ENCODE peak calls at places on chromosome 3, in four cellular contexts. B is K562, U is upper lobe of left lung, N is GM12878. K is an unnamed sample.

GRCh38 chr3:32288819-32289218 is 50.3 kb downstream of the CMTM8 start:
- ATAC-seq in B (no peak), U (no peak), N (peak; percentile 56), K (no peak)

GRCh38 chr3:72212396-72212795 is 427.4 kb upstream of the PROK2 start:
- ATAC-seq in B (no peak), U (no peak), N (no peak), K (no peak)

GRCh38 chr3:16916840-16917239 is 32.1 kb downstream of the PLCL2 start:
- ATAC-seq in B (no peak), U (no peak), N (no peak), K (no peak)

GRCh38 chr3:146589899-146590508 is 15.1 kb downstream of the PLSCR5 start:
- ATAC-seq in B (peak; percentile 51), U (no peak), N (peak; percentile 65), K (no peak)

GRCh38 chr3:180119567-180119966 is 82.8 kb upstream of the PEX5L start:
- ATAC-seq in B (no peak), U (no peak), N (no peak), K (no peak)

GRCh38 chr3:197335428-197336132 is 37.2 kb upstream of the DLG1 start:
- ATAC-seq in B (peak; percentile 59), U (no peak), N (no peak), K (no peak)

GRCh38 chr3:11583638-11584046 is 60.1 kb downstream of the VGLL4 start:
- ATAC-seq in B (no peak), U (no peak), N (no peak), K (no peak)

GRCh38 chr3:55965776-55966175 is 478.7 kb upstream of the WNT5A start:
- ATAC-seq in B (no peak), U (no peak), N (peak; percentile 57), K (no peak)

GRCh38 chr3:153162513-153163348 is 705 bp downstream of the RAP2B start:
- ATAC-seq in B (peak; percentile 15), U (no peak), N (peak; percentile 4), K (peak; percentile 2)

GRCh38 chr3:14988988-14989394 is 41.6 kb downstream of the NR2C2 start:
- ATAC-seq in B (peak; percentile 93), U (no peak), N (peak; percentile 100), K (no peak)

GRCh38 chr3:45772341-45773035 is 23.8 kb downstream of the SLC6A20 start:
- ATAC-seq in B (no peak), U (no peak), N (no peak), K (no peak)

GRCh38 chr3:40211579-40211978 is 97.9 kb upstream of the EIF1B start:
- ATAC-seq in B (no peak), U (no peak), N (no peak), K (no peak)

GRCh38 chr3:67016522-67017080 is 18.5 kb downstream of the KBTBD8 start:
- ATAC-seq in B (no peak), U (no peak), N (peak; percentile 49), K (no peak)

GRCh38 chr3:123525433-123525832 is 59.4 kb downstream of the HACD2 start:
- ATAC-seq in B (no peak), U (no peak), N (no peak), K (no peak)

GRCh38 chr3:178202199-178202598 is 334.0 kb upstream of the KCNMB2 start:
- ATAC-seq in B (no peak), U (no peak), N (no peak), K (no peak)

GRCh38 chr3:50648944-50649343 is 25.8 kb upstream of the DOCK3 start:
- ATAC-seq in B (no peak), U (no peak), N (no peak), K (no peak)

GRCh38 chr3:194777729-194778128 is 92.0 kb downstream of the FAM43A start:
- ATAC-seq in B (no peak), U (no peak), N (no peak), K (no peak)

GRCh38 chr3:176650478-176650877 is 546.8 kb downstream of the TBL1XR1 start:
- ATAC-seq in B (peak; percentile 80), U (no peak), N (no peak), K (no peak)

GRCh38 chr3:14162178-14162577 is 16.2 kb downstream of the XPC start:
- ATAC-seq in B (no peak), U (no peak), N (no peak), K (no peak)

GRCh38 chr3:65677486-65677885 is 361.2 kb downstream of the MAGI1 start:
- ATAC-seq in B (no peak), U (no peak), N (no peak), K (no peak)

GRCh38 chr3:50542177-50543034 is 25.1 kb downstream of the C3orf18 start:
- ATAC-seq in B (peak; percentile 47), U (peak; percentile 73), N (peak; percentile 87), K (peak; percentile 65)

GRCh38 chr3:178231645-178232044 is 304.6 kb upstream of the KCNMB2 start:
- ATAC-seq in B (no peak), U (no peak), N (no peak), K (no peak)

GRCh38 chr3:141150431-141150830 is 81.2 kb upstream of the PXYLP1 start:
- ATAC-seq in B (peak; percentile 63), U (no peak), N (no peak), K (no peak)

GRCh38 chr3:123323781-123324180 is 122.0 kb downstream of the SEC22A start:
- ATAC-seq in B (no peak), U (no peak), N (no peak), K (no peak)

GRCh38 chr3:109336272-109336957 is 931 bp downstream of the DPPA4 start:
- ATAC-seq in B (no peak), U (no peak), N (no peak), K (no peak)

GRCh38 chr3:76038949-76039348 is 253.6 kb upstream of the ZNF717 start:
- ATAC-seq in B (no peak), U (no peak), N (no peak), K (no peak)

GRCh38 chr3:95218484-95218883 is 1155.6 kb downstream of the NSUN3 start:
- ATAC-seq in B (no peak), U (no peak), N (no peak), K (no peak)

GRCh38 chr3:69166446-69166845 is 44.1 kb upstream of the LMOD3 start:
- ATAC-seq in B (no peak), U (no peak), N (no peak), K (no peak)

GRCh38 chr3:15428539-15428938 is 1.1 kb downstream of the EAF1 start:
- ATAC-seq in B (peak; percentile 14), U (peak; percentile 34), N (peak; percentile 27), K (peak; percentile 26)

GRCh38 chr3:149959443-149959842 is 11.3 kb downstream of the PFN2 start:
- ATAC-seq in B (no peak), U (no peak), N (no peak), K (no peak)

GRCh38 chr3:31157028-31157694 is 262.7 kb upstream of the GADL1 start:
- ATAC-seq in B (no peak), U (no peak), N (peak; percentile 75), K (no peak)

GRCh38 chr3:65902304-65902793 is 136.4 kb downstream of the MAGI1 start:
- ATAC-seq in B (no peak), U (no peak), N (no peak), K (no peak)

DNA sequence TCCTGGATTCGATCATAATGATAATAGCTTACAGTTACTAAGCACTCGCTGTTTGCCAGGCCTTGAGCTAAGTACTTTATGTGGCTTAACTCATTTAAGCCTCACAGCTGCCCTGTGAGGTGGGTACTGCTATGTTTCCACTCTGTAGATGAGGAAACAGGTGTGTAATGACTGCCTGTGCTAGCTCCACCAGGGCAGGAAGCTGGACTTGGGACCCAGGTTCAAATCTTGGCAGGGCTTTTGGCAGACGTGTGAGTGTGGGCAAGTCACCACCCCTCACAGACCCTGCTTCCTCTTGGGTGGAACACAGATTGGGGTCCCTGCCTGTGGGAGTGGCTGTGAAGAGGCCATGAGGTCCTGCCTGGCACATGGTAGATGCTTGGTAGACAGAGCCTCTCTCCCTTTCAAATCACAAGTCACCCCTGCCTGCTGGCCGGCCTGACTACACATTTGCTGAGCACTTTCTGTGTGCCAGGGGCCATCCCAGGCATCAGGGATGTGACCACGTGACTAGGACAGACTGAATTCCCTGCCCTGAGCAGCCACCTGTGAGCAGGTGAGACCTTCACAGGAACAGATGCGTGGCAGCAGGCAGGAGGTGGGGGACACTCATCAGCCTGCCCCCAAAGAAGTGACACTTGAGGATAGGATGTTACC is 3.7 kb downstream of the EFCC1 start:
- ATAC-seq in B (no peak), U (no peak), N (no peak), K (no peak)
- H3K27me3 ChIP-seq in B (peaks cover 42% of the 10 kb centered on the region), U (peaks cover 23% of the 10 kb centered on the region), N (peaks cover 12% of the 10 kb centered on the region), K (peaks cover 72% of the 10 kb centered on the region)

DNA sequence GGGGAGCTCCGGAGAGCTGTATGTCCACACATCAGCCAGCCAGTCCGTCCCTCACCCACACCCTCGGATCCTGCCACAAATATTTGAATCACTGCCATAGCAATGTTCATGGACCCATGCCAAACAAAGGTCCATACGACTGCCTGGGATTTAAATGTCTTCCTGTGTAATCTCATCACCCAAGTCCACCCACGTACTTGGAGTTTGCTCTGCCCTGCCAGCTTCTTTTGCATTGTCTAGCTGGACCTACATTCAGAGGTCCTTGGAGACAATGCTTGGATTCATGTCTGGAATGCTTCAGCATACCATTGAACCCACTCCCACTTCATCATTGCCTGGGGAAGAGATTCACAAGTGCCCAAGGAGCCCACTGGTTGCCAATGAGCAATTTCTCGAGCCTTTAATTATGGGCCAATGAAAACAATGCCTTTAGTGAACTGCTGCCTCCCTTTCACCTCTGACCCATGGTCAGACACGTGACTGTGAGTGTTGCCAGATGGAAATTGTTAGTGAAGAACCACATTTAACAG is 90.4 kb upstream of the PHLDB2 start:
- ATAC-seq in B (no peak), U (no peak), N (no peak), K (peak; percentile 3)
- TF ChIP-seq EP300 in B (no peak), U (no peak), N (no peak), K (no peak)

DNA sequence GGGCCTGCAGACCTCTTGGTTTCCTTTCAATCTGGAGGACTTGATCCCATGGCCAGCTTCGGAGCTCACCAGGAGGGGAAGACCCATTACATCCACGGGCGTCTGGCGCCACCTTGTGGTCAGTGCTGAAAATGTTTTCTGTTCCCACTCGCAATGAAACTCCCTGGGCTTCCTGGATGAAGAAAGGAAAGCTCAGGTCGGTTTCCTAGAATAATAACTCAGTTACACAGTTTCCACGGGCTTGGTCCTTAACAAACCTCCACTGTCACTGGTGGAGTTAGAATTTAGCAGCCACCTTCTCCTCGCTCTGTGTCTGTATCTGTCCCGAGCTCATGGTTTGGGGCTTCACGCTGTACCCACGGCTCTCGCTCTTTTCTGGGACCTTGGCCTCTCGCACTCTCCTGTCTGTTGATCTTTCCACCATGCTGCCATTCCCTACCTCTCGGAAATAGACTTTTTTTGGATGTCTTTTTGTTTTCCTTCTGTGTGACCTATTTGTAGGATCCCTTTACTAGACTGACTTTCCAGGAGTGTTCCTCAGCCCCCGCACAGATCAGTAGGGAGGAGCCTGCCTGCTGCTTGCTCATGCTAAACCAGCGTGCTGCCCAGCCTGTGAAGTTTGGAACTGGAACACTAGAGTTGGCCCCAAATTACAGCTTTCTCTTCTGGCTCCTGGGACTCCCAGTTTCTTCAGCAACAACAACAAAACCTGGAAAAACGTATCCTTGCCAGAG is 56.3 kb downstream of the IL20RB start:
- ATAC-seq in B (peak; percentile 93), U (peak; percentile 96), N (peak; percentile 93), K (peak; percentile 91)
- H3K27ac ChIP-seq in B (peak overlapping the region; percentile 82), U (peak overlapping the region; percentile 2), N (peak overlapping the region; percentile 48), K (peak overlapping the region; percentile 56)

GRCh38 chr3:182451871-182452270 is 341.4 kb upstream of the ATP11B start:
- ATAC-seq in B (no peak), U (no peak), N (no peak), K (no peak)
- H3K27me3 ChIP-seq in B (no peaks in the 10 kb centered on the region), U (no peaks in the 10 kb centered on the region), N (no peaks in the 10 kb centered on the region), K (no peaks in the 10 kb centered on the region)

GRCh38 chr3:100782906-100783305 is 73.6 kb downstream of the TFG start:
- ATAC-seq in B (no peak), U (no peak), N (no peak), K (no peak)
- TF ChIP-seq EP300 in B (no peak), U (no peak), N (no peak), K (no peak)